ENCODE peak calls at places on chromosomes 13 and 19, in six cellular contexts. K is fibroblast of the aortic adventitia; C is lower leg skin; G is naive thymus-derived CD4-positive, alpha-beta T cell; I is right lobe of liver; Q is T-helper 9 cell. L is an unnamed sample.

GRCh38 chr13:43880930-43881329 is 1.2 kb downstream of the LACC1 start:
- DNase-seq in K (peak; percentile 31), C (no peak), G (no peak), I (no peak), Q (no peak), L (peak; percentile 78)

GRCh38 chr13:100464006-100464405 is 124.6 kb downstream of the GGACT start:
- DNase-seq in K (peak; percentile 42), C (no peak), G (no peak), I (no peak), Q (no peak), L (no peak)

GRCh38 chr19:51739466-51740213 is 12.0 kb downstream of the FPR1 start:
- DNase-seq in K (no peak), C (no peak), G (no peak), I (no peak), Q (no peak), L (no peak)

GRCh38 chr19:29660835-29661234 is 4.4 kb upstream of the PLEKHF1 start:
- DNase-seq in K (no peak), C (no peak), G (peak; percentile 59), I (no peak), Q (no peak), L (no peak)

GRCh38 chr19:10335149-10336053 is 2.1 kb upstream of the RAVER1 start:
- DNase-seq in K (no peak), C (no peak), G (no peak), I (peak; percentile 72), Q (no peak), L (no peak)

GRCh38 chr19:58520257-58520599 is 618 bp upstream of the ZBTB45 start:
- DNase-seq in K (no peak), C (no peak), G (no peak), I (no peak), Q (no peak), L (no peak)

GRCh38 chr13:60627071-60627686 is 230.2 kb downstream of the TDRD3 start:
- DNase-seq in K (peak; percentile 27), C (no peak), G (no peak), I (no peak), Q (no peak), L (peak; percentile 29)

GRCh38 chr13:40208517-40208916 is 457.9 kb downstream of the FOXO1 start:
- DNase-seq in K (no peak), C (no peak), G (no peak), I (no peak), Q (no peak), L (no peak)

GRCh38 chr19:16153582-16154336 is 10.3 kb downstream of the HSH2D start:
- DNase-seq in K (no peak), C (no peak), G (no peak), I (no peak), Q (no peak), L (no peak)

GRCh38 chr13:40333238-40333637 is 333.2 kb downstream of the FOXO1 start:
- DNase-seq in K (no peak), C (no peak), G (no peak), I (no peak), Q (no peak), L (no peak)

GRCh38 chr13:44271915-44272341 is 101.7 kb upstream of the SERP2 start:
- DNase-seq in K (peak; percentile 50), C (no peak), G (no peak), I (no peak), Q (no peak), L (peak; percentile 36)

GRCh38 chr13:42110410-42111155 is 62.1 kb downstream of the DGKH start:
- DNase-seq in K (peak; percentile 90), C (peak; percentile 28), G (peak; percentile 62), I (no peak), Q (peak; percentile 17), L (peak; percentile 82)